ENCODE peak calls at places on chromosomes 13 and 19, in five cellular contexts. L, C, B, M and H are unnamed samples.

GRCh38 chr13:100100115-100100879 is 11.4 kb downstream of the PCCA start:
- DNase-seq in B (peak), C (peak), M (peak), L (no peak), H (peak)

GRCh38 chr19:18660051-18660910 is 23.2 kb upstream of the CRTC1 start:
- DNase-seq in C (peak), M (no peak), B (no peak), L (no peak), H (no peak)

GRCh38 chr13:85974604-85975366 is 175.6 kb upstream of the SLITRK6 start:
- DNase-seq in L (no peak), B (no peak), C (peak), M (peak), H (no peak)

GRCh38 chr13:98372886-98373285 is 195.8 kb upstream of the RNF113B start:
- DNase-seq in L (no peak), C (peak), M (no peak), B (peak), H (no peak)

GRCh38 chr13:112204881-112205327 is 138.0 kb downstream of the SOX1 start:
- DNase-seq in M (no peak), B (no peak), L (peak), C (no peak), H (no peak)

GRCh38 chr13:73717632-73718031 is 416.6 kb downstream of the KLF12 start:
- DNase-seq in B (no peak), L (no peak), C (peak), M (no peak), H (peak)

GRCh38 chr13:71865858-71866172 is 1.2 kb downstream of the DACH1 start:
- DNase-seq in C (no peak), M (no peak), L (peak), B (no peak), H (no peak)

GRCh38 chr19:4712771-4713170 is 10.9 kb downstream of the DPP9 start:
- DNase-seq in L (no peak), C (no peak), B (no peak), M (no peak), H (no peak)

GRCh38 chr19:16073481-16073880 is 2.8 kb upstream of the TPM4 start:
- DNase-seq in L (no peak), B (no peak), M (no peak), C (no peak), H (no peak)

GRCh38 chr13:28129911-28130693 is 8.2 kb upstream of the PAN3 start:
- DNase-seq in L (no peak), M (no peak), C (no peak), B (no peak), H (no peak)

GRCh38 chr19:45187421-45188100 is 9.0 kb downstream of the BLOC1S3 start:
- DNase-seq in B (no peak), C (no peak), M (peak), L (peak), H (no peak)

GRCh38 chr13:99585609-99586008 is 84.3 kb downstream of the TM9SF2 start:
- DNase-seq in B (no peak), L (no peak), M (no peak), C (no peak), H (no peak)

GRCh38 chr13:45339867-45340266 is 1.1 kb downstream of the TPT1 start:
- DNase-seq in B (no peak), L (no peak), C (no peak), M (no peak), H (no peak)

GRCh38 chr19:6318772-6319171 is 14.6 kb downstream of the ACER1 start:
- DNase-seq in M (peak), B (no peak), C (peak), L (no peak), H (no peak)

GRCh38 chr13:33871207-33872004 is 53.5 kb downstream of the RFC3 start:
- DNase-seq in C (no peak), L (no peak), B (no peak), M (no peak), H (no peak)

GRCh38 chr13:71290963-71291937 is 575.8 kb downstream of the DACH1 start:
- DNase-seq in C (peak), B (no peak), L (no peak), M (no peak), H (no peak)

GRCh38 chr13:98940325-98940724 is 37.5 kb downstream of the DOCK9 start:
- DNase-seq in M (no peak), C (no peak), B (no peak), L (no peak), H (no peak)

GRCh38 chr13:103030776-103031175 is 35.4 kb downstream of the SLC10A2 start:
- DNase-seq in C (no peak), L (no peak), B (no peak), M (no peak), H (no peak)

GRCh38 chr19:50968709-50969412 is 530 bp downstream of the KLK6 start:
- DNase-seq in C (no peak), L (no peak), M (no peak), B (no peak), H (no peak)

GRCh38 chr13:47908200-47908902 is 92.7 kb downstream of the SUCLA2 start:
- DNase-seq in M (peak), L (no peak), C (peak), B (peak), H (peak)

GRCh38 chr13:23660249-23660648 is 90.0 kb downstream of the TNFRSF19 start:
- DNase-seq in L (no peak), B (no peak), M (no peak), C (no peak), H (no peak)

GRCh38 chr19:54035215-54036178 is 28.2 kb downstream of the VSTM1 start:
- DNase-seq in B (peak), L (peak), M (peak), C (peak), H (peak)

GRCh38 chr19:13861392-13861713 is 15.6 kb upstream of the NANOS3 start:
- DNase-seq in M (no peak), L (no peak), B (no peak), C (no peak), H (no peak)
- H3K27ac ChIP-seq in M (peak), L (no peak), B (peak), C (peak), H (peak)

GRCh38 chr19:13095393-13095784 is 7.3 kb downstream of the LYL1 start:
- DNase-seq in B (no peak), C (no peak), M (no peak), L (peak), H (no peak)
- H3K27ac ChIP-seq in B (no peak), C (no peak), M (peak), L (no peak), H (no peak)

GRCh38 chr19:23909222-23909621 is 5.5 kb upstream of the ZNF726 start:
- DNase-seq in L (no peak), M (no peak), C (no peak), B (no peak), H (no peak)
- H3K27ac ChIP-seq in L (no peak), M (no peak), C (no peak), B (no peak), H (no peak)

DNA sequence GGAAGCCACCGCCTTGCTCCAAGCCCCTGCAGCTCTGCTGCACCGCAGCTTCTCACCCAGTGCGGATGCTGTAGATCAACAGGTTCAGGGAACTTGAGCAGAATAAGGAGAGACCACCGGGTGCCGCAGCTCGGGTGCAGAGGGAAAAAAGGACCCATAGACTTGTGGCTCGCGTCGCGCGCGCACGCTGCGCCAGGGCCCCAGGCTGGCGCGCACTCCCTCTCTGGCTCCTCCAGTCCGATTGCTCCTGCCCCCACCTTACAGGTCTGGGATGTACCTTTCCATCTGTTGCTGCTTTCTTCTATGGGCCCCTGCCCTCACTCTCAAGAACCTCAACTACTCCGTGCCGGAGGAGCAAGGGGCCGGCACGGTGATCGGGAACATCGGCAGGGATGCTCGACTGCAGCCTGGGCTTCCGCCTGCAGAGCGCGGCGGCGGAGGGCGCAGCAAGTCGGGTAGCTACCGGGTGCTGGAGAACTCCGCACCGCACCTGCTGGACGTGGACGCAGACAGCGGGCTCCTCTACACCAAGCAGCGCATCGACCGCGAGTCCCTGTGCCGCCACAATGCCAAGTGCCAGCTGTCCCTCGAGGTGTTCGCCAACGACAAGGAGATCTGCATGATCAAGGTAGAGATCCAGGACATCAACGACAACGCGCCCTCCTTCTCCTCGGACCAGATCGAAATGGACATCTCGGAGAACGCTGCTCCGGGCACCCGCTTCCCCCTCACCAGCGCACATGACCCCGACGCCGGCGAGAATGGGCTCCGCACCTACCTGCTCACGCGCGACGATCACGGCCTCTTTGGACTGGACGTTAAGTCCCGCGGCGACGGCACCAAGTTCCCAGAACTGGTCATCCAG is 964 bp downstream of the PCDH17 start:
- DNase-seq in L (peak), M (no peak), C (no peak), B (no peak), H (no peak)
- H3K27ac ChIP-seq in L (no peak), M (no peak), C (no peak), B (no peak), H (no peak)

DNA sequence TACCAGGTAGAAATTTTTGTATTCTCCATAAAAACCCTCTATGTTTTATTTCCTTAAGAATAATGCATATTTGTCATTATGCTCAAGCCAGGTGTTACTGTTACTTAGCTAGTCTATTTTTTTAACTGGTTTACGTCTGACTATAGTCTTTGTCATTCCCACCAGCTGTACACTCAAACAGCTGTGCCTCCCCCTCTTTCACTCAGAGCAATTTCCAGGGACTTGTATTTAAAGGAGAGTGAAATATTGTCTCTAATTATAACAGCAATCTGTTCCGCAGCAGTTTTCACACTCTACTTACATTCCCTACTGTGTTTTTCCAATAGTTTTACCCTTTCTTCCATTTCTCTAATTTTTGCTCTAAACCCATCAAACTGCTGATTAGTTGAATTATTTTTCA is 813.6 kb upstream of the MIR17HG start:
- DNase-seq in B (no peak), M (no peak), L (no peak), C (no peak), H (no peak)
- H3K27ac ChIP-seq in B (no peak), M (no peak), L (no peak), C (no peak), H (no peak)

GRCh38 chr19:1914826-1915341 is 9.7 kb downstream of the ADAT3 start:
- DNase-seq in C (no peak), B (no peak), L (no peak), M (no peak), H (no peak)

GRCh38 chr19:1918975-1919374 is 13.8 kb downstream of the ADAT3 start:
- DNase-seq in M (no peak), B (no peak), L (no peak), C (no peak), H (no peak)

GRCh38 chr19:1921326-1921725 is 16.1 kb downstream of the ADAT3 start:
- DNase-seq in C (no peak), L (no peak), B (no peak), M (no peak), H (no peak)

GRCh38 chr19:1920644-1921043 is 15.4 kb downstream of the ADAT3 start:
- DNase-seq in B (no peak), L (no peak), C (no peak), M (no peak), H (no peak)

GRCh38 chr19:1917926-1918325 is 12.7 kb downstream of the ADAT3 start:
- DNase-seq in L (no peak), M (no peak), C (no peak), B (no peak), H (no peak)
- H3K27ac ChIP-seq in L (no peak), M (peak), C (no peak), B (no peak), H (no peak)

GRCh38 chr19:39125199-39125553 is 410 bp upstream of the PAK4 start:
- DNase-seq in B (no peak), C (no peak), L (no peak), M (no peak), H (no peak)
- H3K27ac ChIP-seq in B (no peak), C (no peak), L (no peak), M (peak), H (peak)

GRCh38 chr13:50801087-50801931 is 42.2 kb downstream of the DLEU7 start:
- DNase-seq in C (peak), L (peak), M (peak), B (peak), H (peak)
- H3K27ac ChIP-seq in C (no peak), L (no peak), M (no peak), B (no peak), H (no peak)

GRCh38 chr19:1135454-1135853 is 31.7 kb downstream of the GPX4 start:
- DNase-seq in B (no peak), M (no peak), C (no peak), L (no peak), H (no peak)

GRCh38 chr19:1134431-1134830 is 30.6 kb downstream of the GPX4 start:
- DNase-seq in B (no peak), L (no peak), M (no peak), C (no peak), H (no peak)

GRCh38 chr19:1131718-1132552 is 28.1 kb downstream of the GPX4 start:
- DNase-seq in B (peak), M (peak), L (peak), C (peak), H (peak)

GRCh38 chr19:1132625-1133383 is 29.0 kb downstream of the GPX4 start:
- DNase-seq in M (no peak), C (no peak), L (no peak), B (no peak), H (no peak)

DNA sequence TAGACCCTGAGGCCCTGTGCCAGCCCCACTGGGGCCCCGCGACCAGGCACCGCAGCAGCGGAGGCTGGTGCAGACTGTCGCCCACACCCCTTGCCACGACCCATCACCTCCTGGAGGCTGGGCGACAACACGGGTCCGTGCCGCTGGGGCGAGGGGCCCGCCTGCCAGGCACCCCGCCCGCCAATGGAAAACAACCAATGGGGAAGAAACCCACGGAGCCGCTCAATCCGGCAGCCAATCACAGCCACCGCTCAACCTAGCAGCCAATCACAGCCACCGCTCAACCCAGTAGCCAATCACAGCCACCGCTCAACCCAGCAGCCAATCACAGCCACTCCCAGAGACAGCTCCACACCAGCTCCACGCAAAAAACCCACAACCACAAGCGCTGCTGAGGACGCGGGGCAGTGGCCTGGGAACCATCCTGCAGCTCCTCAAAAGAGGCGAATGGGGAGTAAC is 29.7 kb downstream of the GPX4 start:
- DNase-seq in B (no peak), L (no peak), C (no peak), M (peak), H (no peak)
- H3K27ac ChIP-seq in B (peak), L (no peak), C (no peak), M (peak), H (peak)